ENCODE peak calls at places on chromosome 10, in nine cellular contexts. W, Z, R, P, U, Y, T, B and O are unnamed samples.

GRCh38 chr10:99906470-99906869 is 103.3 kb downstream of the DNMBP start:
- DNase-seq in B (peak), R (no peak), U (no peak), Y (peak), Z (no peak), W (peak), T (peak), P (no peak), O (no peak)

GRCh38 chr10:114691442-114691941 is 33.4 kb upstream of the ABLIM1 start:
- DNase-seq in P (no peak), T (no peak), R (no peak), B (no peak), W (peak), Y (no peak), U (no peak), Z (no peak), O (no peak)

GRCh38 chr10:68112837-68113236 is 3.5 kb downstream of the MYPN start:
- DNase-seq in U (no peak), R (no peak), W (no peak), B (no peak), T (no peak), Y (no peak), P (no peak), Z (no peak), O (no peak)

GRCh38 chr10:52701647-52702046 is 70.9 kb downstream of the MBL2 start:
- DNase-seq in Y (no peak), U (no peak), R (no peak), Z (no peak), W (no peak), P (no peak), B (no peak), T (no peak), O (no peak)

GRCh38 chr10:78328592-78329404 is 295.1 kb downstream of the RPS24 start:
- DNase-seq in P (no peak), B (no peak), Z (no peak), Y (no peak), R (no peak), U (no peak), T (no peak), W (no peak), O (no peak)

GRCh38 chr10:11578802-11579255 is 32.6 kb downstream of the USP6NL start:
- DNase-seq in P (no peak), Z (no peak), B (no peak), T (no peak), R (no peak), W (no peak), Y (no peak), U (no peak), O (no peak)

GRCh38 chr10:109979215-109979614 is 28.6 kb upstream of the ADD3 start:
- DNase-seq in P (no peak), R (no peak), U (no peak), B (no peak), Z (no peak), T (no peak), Y (no peak), W (no peak), O (no peak)

GRCh38 chr10:36096571-36096970 is 454.5 kb upstream of the FZD8 start:
- DNase-seq in Z (no peak), B (no peak), W (no peak), R (no peak), U (no peak), P (no peak), T (no peak), Y (no peak), O (no peak)

GRCh38 chr10:130020651-130021372 is 56.7 kb upstream of the EBF3 start:
- DNase-seq in U (no peak), W (peak), Z (no peak), B (peak), R (no peak), T (no peak), Y (no peak), P (no peak), O (no peak)

GRCh38 chr10:28020080-28020860 is 21.4 kb upstream of the ODAD2 start:
- DNase-seq in T (no peak), Y (no peak), W (peak), Z (no peak), P (no peak), R (no peak), U (no peak), B (peak), O (no peak)

GRCh38 chr10:79084972-79085597 is 16.3 kb downstream of the ZMIZ1 start:
- DNase-seq in P (no peak), R (no peak), U (no peak), Y (no peak), W (peak), B (no peak), T (no peak), Z (no peak), O (no peak)

GRCh38 chr10:131242007-131242406 is 69.5 kb downstream of the TCERG1L start:
- DNase-seq in B (no peak), T (peak), R (no peak), W (peak), U (no peak), P (no peak), Y (no peak), Z (no peak), O (no peak)

GRCh38 chr10:35735412-35735811 is 93.3 kb upstream of the FZD8 start:
- DNase-seq in Y (no peak), Z (no peak), T (no peak), U (no peak), R (no peak), P (no peak), W (no peak), B (no peak), O (peak)

GRCh38 chr10:7260412-7260900 is 150.4 kb downstream of the SFMBT2 start:
- DNase-seq in R (peak), U (no peak), P (peak), T (no peak), B (peak), W (peak), Z (peak), Y (peak), O (peak)

GRCh38 chr10:76981251-76981650 is 656.4 kb downstream of the KCNMA1 start:
- DNase-seq in U (no peak), Z (no peak), P (no peak), Y (no peak), B (no peak), R (no peak), W (no peak), T (no peak), O (no peak)

GRCh38 chr10:30705086-30705624 is 75.6 kb upstream of the LYZL2 start:
- DNase-seq in Y (no peak), P (peak), W (peak), Z (no peak), U (no peak), B (no peak), T (no peak), R (no peak), O (no peak)

GRCh38 chr10:125726914-125727313 is 7.4 kb downstream of the EDRF1 start:
- DNase-seq in P (no peak), R (no peak), U (no peak), T (no peak), Y (no peak), B (no peak), W (no peak), Z (no peak), O (no peak)

GRCh38 chr10:42738669-42739068 is 43.9 kb upstream of the BMS1 start:
- DNase-seq in Z (no peak), R (no peak), P (no peak), B (no peak), W (no peak), T (no peak), Y (no peak), U (no peak), O (no peak)

GRCh38 chr10:132977807-132978206 is 35.4 kb upstream of the CFAP46 start:
- DNase-seq in T (no peak), Y (no peak), U (peak), P (no peak), W (no peak), Z (no peak), B (no peak), R (no peak), O (no peak)

GRCh38 chr10:86339226-86339865 is 27.2 kb downstream of the GRID1 start:
- DNase-seq in R (no peak), T (no peak), P (no peak), Y (no peak), B (no peak), U (peak), Z (no peak), W (no peak), O (no peak)

GRCh38 chr10:49356945-49357344 is 38.9 kb downstream of the DRGX start:
- DNase-seq in T (no peak), Z (no peak), Y (no peak), U (no peak), B (no peak), P (no peak), R (no peak), W (no peak), O (no peak)

GRCh38 chr10:63521389-63522128 is at the start of gene REEP3:
- DNase-seq in P (peak), B (peak), U (peak), Z (peak), W (peak), T (peak), R (peak), Y (peak), O (peak)

GRCh38 chr10:13587367-13587766 is 602 bp downstream of the PRPF18 start:
- DNase-seq in R (no peak), Y (no peak), Z (peak), U (peak), W (no peak), P (peak), B (no peak), T (no peak), O (peak)

GRCh38 chr10:35424680-35425285 is 88.5 kb downstream of the CCNY start:
- DNase-seq in W (no peak), P (no peak), Y (no peak), B (peak), R (no peak), U (no peak), T (no peak), Z (no peak), O (no peak)

GRCh38 chr10:62335326-62335725 is 38.8 kb upstream of the ZNF365 start:
- DNase-seq in B (no peak), Y (no peak), Z (no peak), T (no peak), W (no peak), U (no peak), P (no peak), R (no peak), O (no peak)

GRCh38 chr10:125023269-125023668 is 81.3 kb downstream of the ZRANB1 start:
- DNase-seq in Z (no peak), U (no peak), T (peak), W (no peak), R (no peak), Y (peak), B (no peak), P (no peak), O (no peak)

GRCh38 chr10:25604591-25604990 is 329.4 kb upstream of the MYO3A start:
- DNase-seq in W (no peak), Z (no peak), B (no peak), U (no peak), P (no peak), R (no peak), Y (no peak), T (no peak), O (no peak)

GRCh38 chr10:46024948-46025347 is 5.5 kb downstream of the NCOA4 start:
- DNase-seq in U (no peak), R (no peak), T (no peak), W (no peak), Y (no peak), Z (no peak), P (no peak), B (no peak), O (no peak)

GRCh38 chr10:24513155-24513554 is 210.5 kb downstream of the ARHGAP21 start:
- DNase-seq in W (peak), T (no peak), R (no peak), Z (peak), B (no peak), U (no peak), Y (no peak), P (no peak), O (peak)

GRCh38 chr10:86258940-86259339 is 107.7 kb downstream of the GRID1 start:
- DNase-seq in U (no peak), Z (no peak), B (no peak), R (no peak), W (no peak), P (no peak), T (peak), Y (no peak), O (no peak)

GRCh38 chr10:101110856-101111523 is 20.1 kb upstream of the TLX1 start:
- DNase-seq in Y (no peak), B (no peak), P (no peak), R (no peak), U (peak), Z (no peak), W (no peak), T (no peak), O (no peak)

GRCh38 chr10:3248526-3249255 is 76.1 kb upstream of the PITRM1 start:
- DNase-seq in P (no peak), W (no peak), U (no peak), B (peak), T (no peak), R (no peak), Z (no peak), Y (no peak), O (peak)

GRCh38 chr10:103757531-103758293 is 97.7 kb downstream of the SH3PXD2A start:
- DNase-seq in U (peak), B (no peak), R (no peak), Z (peak), T (no peak), W (peak), Y (peak), P (peak), O (peak)

GRCh38 chr10:91683976-91684375 is 51.1 kb upstream of the PPP1R3C start:
- DNase-seq in R (no peak), B (no peak), T (no peak), Z (no peak), Y (no peak), U (no peak), P (no peak), W (no peak), O (peak)

GRCh38 chr10:69014171-69014570 is 25.6 kb downstream of the KIFBP start:
- DNase-seq in T (no peak), W (peak), P (no peak), B (no peak), R (no peak), Y (no peak), Z (no peak), U (no peak), O (no peak)

GRCh38 chr10:641149-642010 is 48.1 kb downstream of the DIP2C start:
- DNase-seq in P (no peak), B (no peak), U (no peak), W (no peak), Z (no peak), R (no peak), Y (peak), T (no peak), O (no peak)

GRCh38 chr10:644076-644942 is 45.2 kb downstream of the DIP2C start:
- DNase-seq in T (no peak), U (no peak), W (no peak), B (no peak), P (peak), Y (peak), Z (no peak), R (no peak), O (no peak)

GRCh38 chr10:642186-642890 is 47.1 kb downstream of the DIP2C start:
- DNase-seq in U (no peak), P (peak), Y (peak), B (no peak), R (no peak), Z (no peak), T (peak), W (no peak), O (no peak)

GRCh38 chr10:646118-646524 is 43.3 kb downstream of the DIP2C start:
- DNase-seq in U (no peak), B (no peak), P (peak), R (no peak), T (no peak), Y (no peak), Z (no peak), W (no peak), O (no peak)

DNA sequence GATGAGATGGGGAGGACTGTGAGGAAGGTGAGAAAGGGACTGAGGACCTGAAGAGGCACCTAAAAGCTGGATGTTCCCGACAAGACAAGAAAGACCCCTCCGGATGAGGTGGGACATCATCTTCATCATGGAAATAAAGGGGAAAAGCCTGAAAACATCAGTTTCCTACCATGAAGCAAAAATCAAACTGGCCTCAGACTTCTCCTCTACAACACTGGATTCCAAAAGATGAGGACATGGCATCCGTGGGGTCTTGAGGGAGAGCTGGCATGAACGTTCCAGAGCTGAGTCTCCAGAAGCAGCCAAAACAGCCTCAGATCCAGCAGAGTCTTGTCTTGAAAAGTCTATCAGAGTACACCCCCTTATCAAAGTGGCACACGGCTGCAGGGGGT is 44.5 kb downstream of the DIP2C start:
- DNase-seq in W (no peak), U (no peak), Z (no peak), B (no peak), P (peak), R (no peak), Y (no peak), T (no peak), O (no peak)
- TF ChIP-seq POLR2A in W (no peak), U (no peak), Z (no peak), B (no peak), P (no peak), R (no peak), Y (no peak), T (no peak), O (no peak)

GRCh38 chr10:16472828-16473227 is 36.0 kb downstream of the PTER start:
- DNase-seq in T (no peak), W (no peak), Y (no peak), P (no peak), U (no peak), B (no peak), R (no peak), Z (no peak), O (no peak)

GRCh38 chr10:16466001-16466400 is 29.2 kb downstream of the PTER start:
- DNase-seq in W (no peak), Z (no peak), Y (no peak), R (no peak), P (no peak), B (no peak), U (no peak), T (no peak), O (no peak)

DNA sequence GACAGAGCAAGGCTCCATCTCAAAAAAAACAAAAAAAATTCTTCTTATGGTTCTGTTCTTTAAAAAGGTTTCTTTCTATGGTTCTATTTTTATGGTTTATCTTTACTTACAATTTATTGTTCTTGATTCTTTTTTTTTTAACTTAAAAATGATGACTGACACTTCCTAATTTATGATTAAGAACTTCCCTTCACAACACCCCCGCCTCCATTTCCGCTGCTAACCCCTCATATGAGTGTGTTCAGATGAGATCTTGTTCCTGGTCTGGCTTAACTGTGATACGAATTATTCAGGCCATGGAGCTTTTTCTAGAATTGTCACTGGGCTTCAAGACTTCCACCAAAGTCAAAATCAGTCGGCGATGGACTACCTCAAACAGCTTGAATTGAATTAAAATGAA is 33.9 kb downstream of the PTER start:
- DNase-seq in W (no peak), R (no peak), Z (no peak), Y (no peak), U (no peak), P (no peak), T (no peak), B (no peak), O (no peak)
- TF ChIP-seq POLR2A in W (no peak), R (no peak), Z (no peak), Y (no peak), U (no peak), P (no peak), T (no peak), B (no peak), O (no peak)

DNA sequence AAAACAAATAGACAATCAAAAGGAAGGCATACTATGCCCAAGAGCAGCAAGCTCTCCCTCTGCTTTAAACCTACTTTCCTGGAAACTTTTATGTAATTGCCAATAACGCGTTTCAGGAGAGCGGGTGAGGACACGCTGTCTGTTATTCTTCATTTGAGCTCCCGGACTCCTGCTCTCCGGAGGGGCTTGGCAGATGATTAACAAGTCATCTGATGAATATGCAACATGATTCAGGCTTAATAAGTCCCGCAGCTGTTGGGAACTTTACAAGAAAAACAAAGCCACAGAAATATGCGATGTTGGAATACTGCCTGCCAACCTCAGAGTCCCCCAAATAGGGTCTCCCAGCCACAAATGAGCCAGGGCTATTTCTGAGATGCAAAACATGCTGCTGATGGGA is 348.0 kb downstream of the GPAM start:
- DNase-seq in B (no peak), Z (no peak), U (no peak), T (no peak), Y (no peak), P (no peak), R (no peak), W (no peak), O (no peak)
- TF ChIP-seq POLR2A in B (no peak), Z (no peak), U (no peak), T (no peak), Y (no peak), P (no peak), R (no peak), W (no peak), O (no peak)

GRCh38 chr10:119161680-119162079 is 3.8 kb downstream of the SFXN4 start:
- DNase-seq in T (no peak), W (no peak), B (no peak), Y (no peak), Z (peak), U (no peak), P (no peak), R (no peak), O (peak)
- TF ChIP-seq POLR2A in T (no peak), W (no peak), B (no peak), Y (no peak), Z (no peak), U (no peak), P (no peak), R (no peak), O (no peak)

GRCh38 chr10:97686962-97687784 is at the start of gene AVPI1:
- DNase-seq in R (peak), T (peak), B (peak), W (peak), U (peak), Y (peak), P (peak), Z (peak), O (peak)

GRCh38 chr10:97687785-97688781 is 1.0 kb upstream of the AVPI1 start:
- DNase-seq in Z (peak), Y (no peak), B (peak), P (no peak), R (no peak), U (peak), W (peak), T (no peak), O (no peak)

GRCh38 chr10:97690138-97690537 is 3.1 kb upstream of the AVPI1 start:
- DNase-seq in U (peak), Z (no peak), P (no peak), Y (no peak), W (no peak), B (no peak), T (no peak), R (no peak), O (no peak)

GRCh38 chr10:97686301-97686961 is 610 bp downstream of the AVPI1 start:
- DNase-seq in R (no peak), Z (peak), T (no peak), P (no peak), B (no peak), Y (no peak), U (no peak), W (no peak), O (no peak)

DNA sequence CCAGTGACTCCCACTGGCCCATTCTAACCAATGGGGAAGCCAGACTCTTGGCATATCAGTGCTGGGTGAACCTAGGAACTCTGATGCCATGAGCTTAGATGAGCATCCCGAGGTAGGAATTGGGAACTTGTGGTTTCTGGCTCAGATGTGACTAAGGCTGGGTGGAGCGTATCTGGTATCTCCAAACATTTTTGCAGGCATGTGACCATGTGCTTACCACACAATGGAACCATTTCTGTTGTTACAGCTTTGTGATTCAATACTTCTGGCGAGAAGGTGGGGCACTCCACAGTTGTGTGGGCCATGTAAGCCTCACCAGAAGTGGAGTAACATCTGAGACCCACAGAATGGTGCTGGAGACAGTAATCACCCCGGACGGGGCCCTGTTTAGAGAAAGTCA is 2.6 kb upstream of the AVPI1 start:
- DNase-seq in T (peak), U (peak), Y (no peak), W (peak), Z (peak), B (no peak), R (no peak), P (no peak), O (peak)
- TF ChIP-seq POLR2A in T (no peak), U (peak), Y (no peak), W (no peak), Z (peak), B (no peak), R (no peak), P (no peak), O (no peak)